ENCODE peak calls at places on chromosomes 5 and 9, in six cellular contexts. R is tibial artery, S is astrocyte, H is GM23248, I is fibroblast of villous mesenchyme, E is psoas muscle. N is an unnamed sample.

GRCh38 chr9:17907780-17908513 is 329.1 kb downstream of the SH3GL2 start:
- DNase-seq in R (no peak), S (no peak), H (no peak), E (no peak), I (no peak), N (peak; percentile 18)

GRCh38 chr5:173924899-173925298 is 36.8 kb downstream of the CPEB4 start:
- DNase-seq in R (no peak), E (no peak), H (no peak), S (no peak), I (no peak), N (no peak)

GRCh38 chr5:59767753-59768159 is 125.8 kb downstream of the PDE4D start:
- DNase-seq in R (no peak), H (no peak), E (no peak), I (no peak), S (peak; percentile 9), N (no peak)

GRCh38 chr9:130536594-130537215 is 42.7 kb upstream of the FUBP3 start:
- DNase-seq in S (no peak), E (no peak), H (no peak), R (no peak), I (no peak), N (no peak)

GRCh38 chr5:132259061-132259851 is 1.8 kb downstream of the PDLIM4 start:
- DNase-seq in R (peak; percentile 89), S (peak; percentile 91), E (peak; percentile 84), I (peak; percentile 96), H (peak; percentile 98), N (peak; percentile 96)

GRCh38 chr9:100440071-100440470 is 13.1 kb downstream of the MSANTD3 start:
- DNase-seq in H (peak; percentile 52), I (peak; percentile 85), S (peak; percentile 57), E (peak; percentile 57), R (no peak), N (no peak)

GRCh38 chr9:6910032-6910431 is 152.3 kb downstream of the KDM4C start:
- DNase-seq in E (no peak), S (no peak), I (peak; percentile 37), R (no peak), H (peak; percentile 51), N (no peak)

GRCh38 chr5:61523072-61523471 is 191.0 kb downstream of the ZSWIM6 start:
- DNase-seq in S (no peak), H (no peak), I (no peak), E (no peak), R (no peak), N (no peak)

GRCh38 chr5:76475936-76476335 is 72.9 kb downstream of the IQGAP2 start:
- DNase-seq in H (no peak), I (no peak), R (no peak), E (no peak), S (no peak), N (no peak)

GRCh38 chr9:4743131-4743875 is 2.3 kb upstream of the AK3 start:
- DNase-seq in S (no peak), H (peak; percentile 6), R (no peak), E (no peak), I (peak; percentile 47), N (peak; percentile 27)

GRCh38 chr5:17312358-17312757 is 94.9 kb downstream of the BASP1 start:
- DNase-seq in H (no peak), R (no peak), S (no peak), I (no peak), E (no peak), N (no peak)

GRCh38 chr9:37943329-37944265 is 39.7 kb upstream of the SLC25A51 start:
- DNase-seq in R (no peak), E (peak; percentile 38), S (peak; percentile 97), H (peak; percentile 93), I (peak; percentile 83), N (peak; percentile 93)

GRCh38 chr9:116543731-116544400 is 143.2 kb upstream of the TRIM32 start:
- DNase-seq in I (peak; percentile 59), H (peak; percentile 92), S (peak; percentile 86), R (no peak), E (peak; percentile 80), N (peak; percentile 77)
- H3K4me3 ChIP-seq in I (no peak overlapping the region), H (peak overlapping the region; percentile 35), S (no peak overlapping the region), R (no peak overlapping the region), E (no peak overlapping the region), N (peak overlapping the region; percentile 2)

DNA sequence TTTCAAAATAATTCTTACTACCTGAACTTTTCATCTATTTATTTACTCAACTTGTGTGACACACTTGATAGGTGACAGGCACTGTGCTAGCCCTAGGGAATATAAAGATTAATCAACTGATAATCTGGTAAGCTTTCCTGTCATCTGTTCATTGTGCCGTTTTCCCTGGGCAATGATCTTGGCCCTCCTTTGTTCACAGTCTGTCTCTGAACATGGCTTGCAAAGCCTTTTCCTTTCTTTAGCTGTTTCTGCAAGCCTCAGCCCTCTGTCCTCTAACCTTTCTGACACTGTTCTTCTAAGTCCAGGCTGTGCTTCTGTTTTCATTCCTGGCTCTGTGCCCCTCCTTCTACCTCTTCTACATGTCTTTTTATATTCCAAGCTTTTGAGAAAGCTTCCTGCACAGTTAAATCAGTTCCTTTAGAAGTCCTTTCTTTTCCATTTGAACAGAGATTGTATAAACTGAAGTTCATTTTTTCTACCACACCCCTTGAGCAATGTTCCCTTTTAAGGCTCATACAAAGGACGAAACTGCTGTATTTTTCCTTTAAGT is 803.0 kb upstream of the ZNF608 start:
- DNase-seq in I (peak; percentile 68), H (no peak), R (no peak), E (no peak), S (peak; percentile 24), N (no peak)
- H3K4me3 ChIP-seq in I (no peak overlapping the region), H (no peak overlapping the region), R (no peak overlapping the region), E (no peak overlapping the region), S (no peak overlapping the region), N (no peak overlapping the region)

DNA sequence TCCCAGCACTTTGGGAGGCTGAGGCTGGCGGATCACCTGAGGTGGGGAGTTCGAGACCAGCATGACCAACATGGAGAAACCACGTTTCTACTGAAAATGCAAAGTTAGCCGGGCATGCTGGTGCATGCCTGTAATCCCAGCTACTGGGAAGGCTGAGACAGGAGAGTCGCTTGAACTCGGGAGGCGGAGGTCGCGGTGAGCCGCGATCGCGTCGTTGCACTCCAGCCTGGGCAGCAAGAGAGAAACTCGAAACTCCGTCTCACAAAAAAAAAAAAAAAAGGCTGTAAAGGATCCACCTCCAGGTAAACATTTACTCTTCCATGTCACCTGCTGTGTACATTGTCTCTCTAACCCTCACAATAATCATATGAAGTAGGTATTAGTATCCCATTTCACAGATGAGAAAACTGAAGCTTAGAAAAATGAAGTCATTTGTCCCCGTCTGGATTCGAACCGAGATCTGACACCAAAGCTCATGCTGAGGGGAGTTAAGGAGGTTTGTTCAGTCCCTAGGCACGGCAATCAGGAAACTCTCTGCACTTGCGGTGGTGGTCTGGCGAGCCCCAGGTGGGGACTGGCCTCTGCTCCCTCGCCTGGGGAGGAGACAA is 494 bp upstream of the DOCK2 start:
- DNase-seq in R (no peak), E (no peak), H (no peak), I (no peak), S (no peak), N (no peak)
- H3K4me3 ChIP-seq in R (peak overlapping the region; percentile 39), E (peak overlapping the region; percentile 52), H (peak overlapping the region; percentile 64), I (peak overlapping the region; percentile 40), S (peak overlapping the region; percentile 42), N (peak overlapping the region; percentile 69)

DNA sequence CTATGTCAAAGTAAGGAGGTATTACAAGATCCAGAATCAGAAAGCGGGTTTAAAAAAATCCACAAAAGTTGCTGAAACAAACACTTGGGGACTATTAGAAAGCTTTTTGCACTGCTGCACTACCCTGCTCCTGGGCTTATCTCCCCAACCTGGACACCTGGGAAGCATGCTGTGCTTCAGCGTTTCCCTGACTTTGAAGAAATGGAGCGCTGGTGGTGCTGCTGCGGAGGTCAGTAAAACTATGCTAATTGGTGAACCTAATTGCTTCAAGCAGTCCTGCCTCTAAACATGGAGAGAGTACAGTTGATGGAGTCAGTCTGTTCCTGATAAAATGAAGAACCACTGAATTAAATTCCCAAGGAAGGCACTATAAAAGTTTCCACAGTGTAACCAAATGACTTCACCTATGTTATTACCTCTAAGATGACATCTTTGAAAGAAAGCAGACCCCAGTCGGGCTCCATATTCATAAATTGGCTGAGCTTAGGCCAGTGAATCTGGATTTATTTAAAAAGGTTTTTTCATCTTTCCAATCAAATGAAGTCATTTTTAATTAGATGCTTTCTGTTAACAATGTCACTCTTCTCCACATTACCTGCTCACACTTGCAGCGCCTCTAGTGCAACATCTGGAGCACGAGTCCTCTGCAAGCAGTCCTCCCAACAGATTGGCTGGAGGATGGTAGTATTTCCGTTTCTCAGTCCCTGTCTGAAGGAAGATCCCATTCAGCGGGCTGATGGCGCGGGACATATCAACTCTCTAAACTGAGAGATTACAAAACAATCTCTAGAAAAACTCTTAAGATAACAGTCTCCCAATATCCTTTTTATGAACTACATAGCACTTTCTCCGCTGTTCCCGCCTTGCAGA is 11.5 kb downstream of the NR2F1-AS1 start:
- DNase-seq in I (no peak), S (no peak), E (no peak), H (no peak), R (no peak), N (peak; percentile 46)
- H3K4me3 ChIP-seq in I (no peak overlapping the region), S (no peak overlapping the region), E (no peak overlapping the region), H (no peak overlapping the region), R (no peak overlapping the region), N (no peak overlapping the region)

GRCh38 chr5:180330810-180331646 is 22.1 kb downstream of the GFPT2 start:
- DNase-seq in S (peak; percentile 100), R (peak; percentile 85), I (peak; percentile 100), E (peak; percentile 77), H (peak; percentile 98), N (peak; percentile 96)

GRCh38 chr5:180332861-180333260 is 20.3 kb downstream of the GFPT2 start:
- DNase-seq in R (no peak), I (no peak), S (no peak), H (peak; percentile 27), E (no peak), N (no peak)

GRCh38 chr5:180333661-180334060 is 19.5 kb downstream of the GFPT2 start:
- DNase-seq in E (no peak), R (no peak), H (peak; percentile 90), I (no peak), S (peak; percentile 85), N (peak; percentile 97)

GRCh38 chr5:180331647-180331950 is 21.5 kb downstream of the GFPT2 start:
- DNase-seq in I (peak; percentile 88), R (no peak), H (peak; percentile 71), E (no peak), S (no peak), N (peak; percentile 39)

GRCh38 chr5:180332051-180332517 is 21.1 kb downstream of the GFPT2 start:
- DNase-seq in I (no peak), E (no peak), R (no peak), H (peak; percentile 60), S (peak; percentile 51), N (peak; percentile 82)
- H3K4me3 ChIP-seq in I (no peak overlapping the region), E (no peak overlapping the region), R (no peak overlapping the region), H (peak overlapping the region; percentile 37), S (peak overlapping the region; percentile 4), N (no peak overlapping the region)

N was measured in osteoblast.